ENCODE peak calls at places on chromosomes 12 and 14, in eight cellular contexts. T is islet precursor cell, I is AG10803, M is NCI-H2081, H is ACHN, K is ELR, C is right atrium auricular region, N is fibroblast of pulmonary artery. R is an unnamed sample.

GRCh38 chr12:113088971-113089756 is 32.6 kb downstream of the DTX1 start:
- DNase-seq in M (no peak), T (no peak), N (no peak), K (no peak), C (no peak), H (no peak), I (no peak), R (no peak)

GRCh38 chr14:24398298-24398942 is 383 bp upstream of the NYNRIN start:
- DNase-seq in T (no peak), H (no peak), I (no peak), M (no peak), N (peak; percentile 48), C (no peak), K (no peak), R (no peak)

GRCh38 chr12:8120072-8120713 is 3.2 kb upstream of the CLEC4A start:
- DNase-seq in H (no peak), K (no peak), T (no peak), M (no peak), I (no peak), N (no peak), C (no peak), R (no peak)

GRCh38 chr14:21048638-21049037 is 6.5 kb downstream of the RNASE7 start:
- DNase-seq in N (peak; percentile 46), M (no peak), T (peak; percentile 8), K (no peak), I (no peak), H (no peak), C (no peak), R (no peak)

GRCh38 chr12:3329361-3329760 is 161.6 kb upstream of the PRMT8 start:
- DNase-seq in I (no peak), H (no peak), K (no peak), T (no peak), M (no peak), C (no peak), N (no peak), R (no peak)

GRCh38 chr12:5166976-5167375 is 123.3 kb downstream of the KCNA5 start:
- DNase-seq in H (peak; percentile 91), K (peak; percentile 95), T (peak; percentile 84), M (no peak), N (peak; percentile 89), C (no peak), I (peak; percentile 100), R (peak; percentile 9)

GRCh38 chr12:115424003-115424402 is 740.0 kb upstream of the TBX3 start:
- DNase-seq in C (no peak), I (no peak), K (no peak), T (no peak), N (no peak), H (no peak), M (no peak), R (no peak)

GRCh38 chr14:90483551-90483950 is 86.7 kb downstream of the CALM1 start:
- DNase-seq in I (no peak), H (no peak), M (peak; percentile 65), N (peak; percentile 3), T (no peak), C (peak; percentile 26), K (no peak), R (no peak)

GRCh38 chr14:66359500-66359899 is 126.7 kb upstream of the CCDC196 start:
- DNase-seq in T (no peak), N (peak; percentile 82), C (no peak), K (peak; percentile 71), M (peak; percentile 60), I (peak; percentile 75), H (peak; percentile 51), R (peak; percentile 72)

GRCh38 chr14:100333867-100334266 is 10.7 kb downstream of the SLC25A47 start:
- DNase-seq in H (no peak), C (no peak), I (no peak), M (no peak), K (no peak), T (peak; percentile 33), N (no peak), R (no peak)

GRCh38 chr14:95307402-95308041 is 12.2 kb downstream of the CLMN start:
- DNase-seq in I (no peak), C (no peak), T (no peak), H (no peak), M (no peak), N (no peak), K (no peak), R (no peak)

GRCh38 chr12:59847127-59847526 is 251.3 kb downstream of the SLC16A7 start:
- DNase-seq in H (no peak), T (no peak), N (no peak), C (no peak), K (no peak), M (no peak), I (no peak), R (no peak)

GRCh38 chr12:48423200-48423599 is 49.2 kb upstream of the ANP32D start:
- DNase-seq in H (no peak), N (peak; percentile 11), K (no peak), T (no peak), C (no peak), I (no peak), M (no peak), R (no peak)

GRCh38 chr12:25052191-25053020 is 103.5 kb upstream of the BCAT1 start:
- DNase-seq in M (no peak), H (no peak), I (no peak), K (no peak), N (peak; percentile 24), C (no peak), T (no peak), R (no peak)

GRCh38 chr12:46209914-46210834 is 58.7 kb downstream of the SLC38A1 start:
- DNase-seq in K (no peak), H (no peak), C (no peak), T (peak; percentile 73), I (no peak), N (peak; percentile 82), M (peak; percentile 81), R (no peak)

GRCh38 chr14:101109981-101110728 is 206.6 kb upstream of the RTL1 start:
- DNase-seq in C (peak; percentile 34), T (peak; percentile 49), N (no peak), I (no peak), M (no peak), K (no peak), H (no peak), R (no peak)